ENCODE peak calls at places on chromosomes 12 and 14, in seven cellular contexts. D, G, M, O, J, L and P are unnamed samples.

GRCh38 chr14:69242311-69243224 is 17.4 kb upstream of the GALNT16 start:
- DNase-seq in L (peak), M (peak), D (no peak), J (peak), G (peak), O (peak), P (no peak)

GRCh38 chr14:97361181-97361580 is 564.0 kb downstream of the VRK1 start:
- DNase-seq in M (no peak), D (no peak), G (no peak), J (no peak), O (no peak), L (no peak), P (no peak)

GRCh38 chr12:52751795-52752194 is 25.4 kb downstream of the KRT76 start:
- DNase-seq in J (no peak), O (no peak), M (no peak), G (no peak), D (no peak), L (no peak), P (no peak)

GRCh38 chr14:104971447-104972240 is 6.5 kb downstream of the AHNAK2 start:
- DNase-seq in M (peak), G (no peak), O (no peak), L (no peak), J (no peak), D (peak), P (no peak)

GRCh38 chr12:11725616-11726015 is 76.1 kb downstream of the ETV6 start:
- DNase-seq in L (peak), J (no peak), G (no peak), M (no peak), D (no peak), O (peak), P (no peak)

GRCh38 chr12:43884683-43885410 is 49.0 kb downstream of the TMEM117 start:
- DNase-seq in D (no peak), M (no peak), G (no peak), O (no peak), L (peak), J (no peak), P (no peak)

GRCh38 chr14:22791302-22791701 is 23.9 kb downstream of the SLC7A7 start:
- DNase-seq in D (no peak), M (no peak), O (peak), G (no peak), L (peak), J (no peak), P (no peak)

GRCh38 chr12:18595406-18595805 is 142.4 kb downstream of the PLCZ1 start:
- DNase-seq in O (peak), D (no peak), L (peak), G (no peak), M (no peak), J (no peak), P (no peak)

GRCh38 chr12:128801879-128802391 is 21.8 kb downstream of the SLC15A4 start:
- DNase-seq in M (no peak), O (peak), J (no peak), L (peak), D (no peak), G (no peak), P (no peak)

GRCh38 chr14:58829594-58829993 is 191.8 kb downstream of the DACT1 start:
- DNase-seq in D (no peak), L (peak), G (no peak), J (no peak), M (no peak), O (peak), P (no peak)

GRCh38 chr12:68733661-68734071 is 12.3 kb upstream of the SLC35E3 start:
- DNase-seq in G (no peak), D (no peak), J (no peak), L (peak), O (peak), M (no peak), P (no peak)

GRCh38 chr12:52248541-52249035 is 15.5 kb downstream of the KRT7 start:
- DNase-seq in L (no peak), O (no peak), M (no peak), D (no peak), G (no peak), J (no peak), P (no peak)

GRCh38 chr14:37583358-37584210 is 11.5 kb downstream of the FOXA1 start:
- DNase-seq in J (peak), G (no peak), O (no peak), L (no peak), D (peak), M (no peak), P (no peak)

GRCh38 chr14:102629700-102630365 is 37.4 kb downstream of the RCOR1 start:
- DNase-seq in G (no peak), L (peak), O (peak), M (no peak), J (no peak), D (no peak), P (no peak)

GRCh38 chr14:69321601-69322330 is 61.8 kb downstream of the GALNT16 start:
- DNase-seq in O (peak), J (no peak), L (no peak), M (peak), D (no peak), G (no peak), P (no peak)

GRCh38 chr14:52455291-52456088 is 96.8 kb downstream of the TXNDC16 start:
- DNase-seq in D (no peak), O (peak), M (no peak), J (no peak), G (no peak), L (peak), P (no peak)

GRCh38 chr12:19641235-19642080 is 202.2 kb downstream of the AEBP2 start:
- DNase-seq in L (peak), G (no peak), J (no peak), O (no peak), D (no peak), M (no peak), P (no peak)

GRCh38 chr14:102591372-102591943 is 991 bp upstream of the RCOR1 start:
- DNase-seq in G (peak), J (peak), O (peak), M (peak), D (peak), L (peak), P (no peak)

GRCh38 chr12:51188359-51189051 is 15.6 kb upstream of the TFCP2 start:
- DNase-seq in D (no peak), G (no peak), O (no peak), M (no peak), L (no peak), J (no peak), P (no peak)

GRCh38 chr12:39764944-39765560 is 145.4 kb upstream of the ABCD2 start:
- DNase-seq in D (no peak), M (no peak), G (no peak), J (no peak), O (peak), L (peak), P (no peak)

GRCh38 chr12:92928431-92928961 is 599 bp downstream of the EEA1 start:
- DNase-seq in L (peak), M (peak), O (peak), G (peak), D (peak), J (peak), P (peak)

GRCh38 chr12:51005671-51006070 is 20.5 kb downstream of the SLC11A2 start:
- DNase-seq in D (no peak), G (no peak), M (no peak), O (no peak), J (peak), L (no peak), P (no peak)

GRCh38 chr12:106885026-106885425 is 70.7 kb upstream of the TMEM263 start:
- DNase-seq in M (no peak), D (no peak), O (no peak), L (no peak), G (no peak), J (no peak), P (no peak)

DNA sequence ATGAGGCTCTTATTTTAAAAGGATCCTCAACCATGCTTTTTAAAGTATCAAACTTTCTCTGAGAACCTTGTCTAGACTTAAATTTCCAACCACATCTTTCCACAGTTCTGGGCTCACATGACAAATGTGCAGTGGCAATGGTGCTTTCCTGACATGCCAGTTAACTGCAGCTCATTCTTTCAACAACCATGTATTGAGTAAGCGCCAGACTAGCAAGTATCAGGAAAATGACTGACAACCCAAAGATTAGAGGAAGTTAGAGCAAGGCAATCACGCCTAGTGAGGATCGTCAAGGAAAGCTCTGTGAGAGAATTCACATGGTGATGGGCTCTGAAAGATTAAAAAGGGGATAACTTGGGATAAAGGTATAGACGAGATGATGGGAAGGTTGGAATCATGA is 35.8 kb downstream of the FLVCR2 start:
- DNase-seq in G (no peak), O (no peak), J (peak), L (no peak), M (no peak), D (no peak), P (no peak)
- TF ChIP-seq CTCF in G (no peak), O (no peak), J (no peak), L (no peak), M (no peak), D (no peak), P (no peak)

DNA sequence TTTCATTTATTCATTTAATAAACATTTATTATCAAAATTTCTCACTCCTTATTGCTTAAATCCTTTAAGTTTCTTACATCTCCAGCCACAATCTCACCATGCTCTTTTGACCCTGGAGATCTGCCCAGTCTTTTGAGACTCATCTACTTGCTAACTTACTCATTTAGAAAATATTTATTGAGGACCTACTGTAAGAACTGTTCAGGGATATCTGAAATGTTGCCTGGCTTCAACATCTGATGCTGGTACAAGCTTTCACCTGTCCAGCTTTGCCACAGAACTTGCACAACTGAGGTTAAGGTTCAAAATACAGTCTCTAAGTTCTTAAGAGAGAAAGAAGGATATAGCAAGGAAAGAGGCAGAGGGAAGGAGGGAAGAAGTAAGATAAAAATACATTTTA is 17.5 kb upstream of the GXYLT1 start:
- DNase-seq in G (no peak), D (no peak), L (peak), J (no peak), M (no peak), O (peak), P (no peak)
- TF ChIP-seq CTCF in G (no peak), D (no peak), L (no peak), J (no peak), M (no peak), O (no peak), P (no peak)

GRCh38 chr12:100987552-100988277 is 193.1 kb downstream of the ANO4 start:
- DNase-seq in D (no peak), O (peak), M (peak), J (no peak), L (peak), G (peak), P (no peak)
- TF ChIP-seq CTCF in D (no peak), O (peak), M (no peak), J (no peak), L (peak), G (peak), P (no peak)

GRCh38 chr12:903055-903454 is 46.4 kb downstream of the RAD52 start:
- DNase-seq in J (no peak), M (no peak), O (no peak), D (no peak), L (no peak), G (no peak), P (no peak)
- TF ChIP-seq CTCF in J (no peak), M (no peak), O (no peak), D (no peak), L (no peak), G (no peak), P (no peak)